ENCODE peak calls at places on chromosome 18, in seven cellular contexts. G is HepG2, K is K562, Q is H1, R is HCT116, H is SK-N-SH, A is GM12878. P is an unnamed sample.

GRCh38 chr18:26574958-26575864 is 26.9 kb upstream of the KCTD1 start:
- DNase-seq in G (peak; percentile 52), A (no peak), R (no peak), H (peak; percentile 50), Q (peak; percentile 72), K (no peak), P (peak; percentile 72)

GRCh38 chr18:70296289-70296688 is 7.4 kb downstream of the SOCS6 start:
- DNase-seq in R (no peak), H (peak; percentile 53), Q (no peak), A (no peak), K (peak; percentile 10), G (peak; percentile 89), P (no peak)

GRCh38 chr18:65852273-65852672 is 101.5 kb downstream of the CDH7 start:
- DNase-seq in R (no peak), K (no peak), A (no peak), H (no peak), Q (no peak), G (no peak), P (peak; percentile 48)

GRCh38 chr18:13266208-13267100 is 47.9 kb downstream of the LDLRAD4 start:
- DNase-seq in Q (no peak), R (no peak), K (no peak), G (no peak), A (no peak), H (no peak), P (no peak)

GRCh38 chr18:31658670-31659573 is 25.5 kb downstream of the B4GALT6 start:
- DNase-seq in A (peak; percentile 89), Q (no peak), H (no peak), G (no peak), K (no peak), R (no peak), P (no peak)

GRCh38 chr18:658947-659533 is 1.6 kb downstream of the TYMS start:
- DNase-seq in R (no peak), H (no peak), A (no peak), Q (no peak), G (no peak), K (peak; percentile 11), P (no peak)

GRCh38 chr18:80171190-80171872 is 62.3 kb downstream of the ADNP2 start:
- DNase-seq in G (no peak), A (no peak), Q (peak; percentile 96), K (peak; percentile 78), R (no peak), H (peak; percentile 81), P (peak; percentile 63)

GRCh38 chr18:11947214-11948119 is 33.8 kb upstream of the IMPA2 start:
- DNase-seq in K (peak; percentile 79), G (peak; percentile 79), R (peak; percentile 90), H (no peak), Q (peak; percentile 83), A (peak; percentile 69), P (no peak)

GRCh38 chr18:35460719-35461118 is 37.0 kb downstream of the INO80C start:
- DNase-seq in A (no peak), H (no peak), K (no peak), G (no peak), R (no peak), Q (no peak), P (no peak)

GRCh38 chr18:51195602-51196115 is 1.8 kb downstream of the MEX3C start:
- DNase-seq in G (peak; percentile 87), H (peak; percentile 37), R (peak; percentile 18), Q (peak; percentile 48), A (no peak), K (no peak), P (no peak)

GRCh38 chr18:28581503-28582169 is 404.7 kb upstream of the CDH2 start:
- DNase-seq in K (no peak), G (no peak), R (no peak), A (no peak), Q (no peak), H (peak; percentile 3), P (peak; percentile 2)

GRCh38 chr18:21450913-21451312 is 149.6 kb downstream of the ESCO1 start:
- DNase-seq in R (no peak), Q (no peak), H (no peak), K (no peak), G (no peak), A (no peak), P (no peak)

GRCh38 chr18:22128954-22129353 is 40.4 kb upstream of the GATA6 start:
- DNase-seq in H (no peak), G (no peak), Q (no peak), R (no peak), A (no peak), K (no peak), P (no peak)

GRCh38 chr18:12338382-12338781 is 30.3 kb downstream of the TUBB6 start:
- DNase-seq in R (no peak), Q (no peak), K (no peak), G (no peak), H (no peak), A (no peak), P (no peak)

GRCh38 chr18:76314496-76314895 is 180.5 kb downstream of the ZNF516 start:
- DNase-seq in Q (no peak), A (no peak), H (no peak), G (peak; percentile 11), K (no peak), R (no peak), P (no peak)

GRCh38 chr18:24006731-24007308 is 7.7 kb upstream of the TTC39C start:
- DNase-seq in A (no peak), K (no peak), G (no peak), H (no peak), R (no peak), Q (no peak), P (no peak)

GRCh38 chr18:39450958-39451357 is 1885.4 kb upstream of the CELF4 start:
- DNase-seq in K (no peak), A (no peak), R (no peak), G (no peak), Q (no peak), H (no peak), P (no peak)

GRCh38 chr18:39454866-39455265 is 1889.3 kb upstream of the CELF4 start:
- DNase-seq in A (no peak), R (no peak), Q (no peak), K (no peak), H (no peak), G (no peak), P (no peak)

GRCh38 chr18:39455300-39455699 is 1889.7 kb upstream of the CELF4 start:
- DNase-seq in Q (no peak), G (peak; percentile 21), H (no peak), R (no peak), K (no peak), A (no peak), P (no peak)

GRCh38 chr18:39453356-39453755 is 1887.8 kb upstream of the CELF4 start:
- DNase-seq in K (no peak), G (no peak), H (no peak), A (no peak), Q (no peak), R (no peak), P (no peak)

DNA sequence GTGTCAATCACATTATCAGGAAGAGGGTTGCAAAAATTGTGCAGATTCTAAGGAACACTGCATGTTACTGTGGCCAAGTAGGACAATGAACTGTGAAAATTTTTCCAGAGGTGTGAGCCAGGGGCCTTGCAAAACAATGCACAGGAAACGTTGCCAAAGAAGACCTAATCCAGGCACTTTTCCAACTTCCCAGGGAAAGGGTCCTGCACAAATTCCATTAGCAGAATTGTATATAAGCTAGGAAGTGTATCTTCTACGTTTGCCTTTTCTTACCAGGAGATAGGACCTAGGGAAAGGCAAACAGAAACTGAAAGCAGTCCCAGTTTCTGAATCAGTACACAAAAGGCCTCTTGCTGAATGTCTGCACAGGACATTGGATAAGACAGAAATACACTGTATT is 1888.3 kb upstream of the CELF4 start:
- DNase-seq in Q (no peak), H (no peak), K (no peak), R (no peak), G (peak; percentile 30), A (no peak), P (peak; percentile 10)
- TF ChIP-seq JUND in Q (no peak), H (no peak), K (no peak), R (no peak), G (no peak), A (no peak), P (no peak)

GRCh38 chr18:57961411-57961810 is 82.6 kb upstream of the NEDD4L start:
- DNase-seq in A (no peak), K (no peak), H (no peak), Q (no peak), G (no peak), R (no peak), P (no peak)

GRCh38 chr18:57957210-57957609 is 86.8 kb upstream of the NEDD4L start:
- DNase-seq in A (no peak), K (no peak), R (no peak), G (no peak), Q (no peak), H (no peak), P (no peak)

GRCh38 chr18:57961876-57962505 is 82.0 kb upstream of the NEDD4L start:
- DNase-seq in K (no peak), A (no peak), Q (no peak), R (no peak), H (no peak), G (no peak), P (no peak)

GRCh38 chr18:57956495-57956894 is 87.5 kb upstream of the NEDD4L start:
- DNase-seq in K (no peak), G (no peak), A (no peak), R (no peak), Q (no peak), H (no peak), P (no peak)

DNA sequence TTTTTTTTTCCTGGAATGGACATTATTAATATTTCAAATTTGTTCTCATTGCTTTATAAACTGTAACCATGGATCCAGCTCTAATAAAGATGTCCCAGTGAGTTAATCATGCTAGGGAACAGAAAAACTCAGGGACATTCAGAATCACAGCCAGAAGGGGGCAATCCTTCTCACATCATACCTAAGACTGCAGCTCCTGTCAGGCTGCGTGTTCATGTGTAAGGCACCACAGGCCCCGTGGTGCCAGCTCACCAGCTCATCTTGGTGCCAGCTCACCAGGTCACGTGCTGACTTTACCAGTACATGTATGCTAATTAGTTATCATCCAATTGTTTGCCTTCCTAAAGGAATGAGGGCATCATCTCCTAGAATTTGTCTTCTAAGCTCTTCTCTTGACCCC is 84.7 kb upstream of the NEDD4L start:
- DNase-seq in G (peak; percentile 66), Q (no peak), A (no peak), K (no peak), R (peak; percentile 72), H (peak; percentile 49), P (peak; percentile 11)
- TF ChIP-seq JUND in G (no peak), Q (no peak), A (no peak), K (no peak), R (no peak), H (no peak), P (no peak)

DNA sequence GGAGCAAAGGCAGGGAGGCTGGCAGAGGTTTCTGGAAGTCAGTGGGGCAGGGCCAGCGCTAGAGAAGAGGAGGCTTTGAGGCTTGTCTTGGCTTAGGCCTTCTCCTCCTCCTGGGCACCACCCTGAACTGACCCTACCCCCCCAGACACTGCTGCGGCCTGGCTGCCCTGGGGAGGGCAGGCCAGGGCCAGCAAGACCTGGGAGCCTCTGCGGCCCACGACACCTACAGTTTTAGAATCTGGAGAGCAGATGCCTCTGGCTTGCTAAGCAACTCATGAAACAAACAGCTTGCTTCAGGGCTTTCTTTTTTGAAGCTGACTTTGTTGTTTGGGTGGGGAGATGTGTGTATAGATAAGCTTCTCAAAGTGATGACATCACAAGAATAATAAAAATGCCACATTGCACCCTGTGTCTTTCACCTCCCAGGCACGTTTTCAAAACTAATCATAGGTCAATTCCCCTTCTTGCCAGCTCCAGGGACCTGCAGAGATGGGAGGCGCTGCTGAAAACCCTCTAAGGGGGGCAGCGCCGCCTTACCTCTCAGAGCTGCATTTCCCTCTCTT is 46.2 kb upstream of the SMAD7 start:
- DNase-seq in Q (no peak), K (no peak), R (peak; percentile 58), H (peak; percentile 77), A (no peak), G (peak; percentile 47), P (no peak)
- TF ChIP-seq JUND in Q (no peak), K (no peak), R (no peak), H (no peak), A (no peak), G (no peak), P (no peak)

GRCh38 chr18:6624271-6624670 is 105.2 kb upstream of the ARHGAP28 start:
- DNase-seq in K (no peak), R (no peak), Q (no peak), A (no peak), G (no peak), H (no peak), P (no peak)
- TF ChIP-seq JUND in K (no peak), R (no peak), Q (no peak), A (no peak), G (no peak), H (peak; percentile 13), P (no peak)

P was measured in T47D.